ENCODE peak calls at places on chromosome 13, in nine cellular contexts. S is body of pancreas, W is omental fat pad, F is upper lobe of right lung, J is activated B cell treated with CpG ODN at 0.5 μM for 24 hours, V is WTC11, O is mesothelial cell of epicardium, T is glutamatergic neuron, A is Peyer's patch. C is an unnamed sample.

GRCh38 chr13:26017196-26017921 is 34.5 kb downstream of the SHISA2 start:
- DNase-seq in J (no peak), W (no peak), A (no peak), F (peak; percentile 83), V (no peak), O (no peak), T (no peak), S (peak; percentile 20), C (no peak)

GRCh38 chr13:108269601-108270328 is at the start of gene TNFSF13B:
- DNase-seq in F (peak; percentile 80), V (peak; percentile 62), O (no peak), S (peak; percentile 57), T (peak; percentile 59), W (no peak), J (peak; percentile 26), A (peak; percentile 69), C (peak; percentile 13)

GRCh38 chr13:90568165-90568564 is 779.3 kb upstream of the MIR17HG start:
- DNase-seq in A (no peak), T (no peak), O (no peak), W (no peak), V (no peak), J (no peak), S (no peak), F (no peak), C (no peak)

GRCh38 chr13:43564941-43565340 is 221.8 kb downstream of the ENOX1 start:
- DNase-seq in S (no peak), W (no peak), J (no peak), O (no peak), V (no peak), A (no peak), F (no peak), T (no peak), C (no peak)

GRCh38 chr13:46405457-46405856 is 18.4 kb upstream of the RUBCNL start:
- DNase-seq in V (no peak), T (no peak), J (no peak), A (no peak), F (no peak), S (no peak), W (no peak), O (no peak), C (no peak)

GRCh38 chr13:28318418-28318995 is 176.4 kb downstream of the FLT1 start:
- DNase-seq in V (no peak), T (no peak), O (no peak), S (no peak), A (no peak), W (no peak), J (no peak), F (no peak), C (no peak)

GRCh38 chr13:20231839-20232555 is at the start of gene GJB6:
- DNase-seq in O (peak; percentile 48), J (no peak), V (peak; percentile 68), S (no peak), F (no peak), T (peak; percentile 53), A (no peak), W (no peak), C (peak; percentile 25)

GRCh38 chr13:19681517-19681916 is 48.1 kb downstream of the MPHOSPH8 start:
- DNase-seq in O (no peak), T (no peak), S (no peak), V (peak; percentile 32), F (no peak), J (no peak), W (no peak), A (no peak), C (no peak)

GRCh38 chr13:18951412-18951811 is 230.2 kb downstream of the TUBA3C start:
- DNase-seq in W (no peak), S (no peak), J (no peak), F (peak; percentile 55), A (no peak), O (no peak), V (no peak), T (no peak), C (no peak)

GRCh38 chr13:91946498-91947070 is 548.2 kb downstream of the GPC5 start:
- DNase-seq in V (no peak), F (no peak), W (no peak), A (no peak), S (no peak), O (no peak), T (no peak), J (no peak), C (no peak)
- TF ChIP-seq CTCF in V (peak; percentile 37), F (peak; percentile 41), W (no peak), A (no peak), S (peak; percentile 31), O (peak; percentile 49), T (peak; percentile 25), J (no peak), C (peak; percentile 74)

DNA sequence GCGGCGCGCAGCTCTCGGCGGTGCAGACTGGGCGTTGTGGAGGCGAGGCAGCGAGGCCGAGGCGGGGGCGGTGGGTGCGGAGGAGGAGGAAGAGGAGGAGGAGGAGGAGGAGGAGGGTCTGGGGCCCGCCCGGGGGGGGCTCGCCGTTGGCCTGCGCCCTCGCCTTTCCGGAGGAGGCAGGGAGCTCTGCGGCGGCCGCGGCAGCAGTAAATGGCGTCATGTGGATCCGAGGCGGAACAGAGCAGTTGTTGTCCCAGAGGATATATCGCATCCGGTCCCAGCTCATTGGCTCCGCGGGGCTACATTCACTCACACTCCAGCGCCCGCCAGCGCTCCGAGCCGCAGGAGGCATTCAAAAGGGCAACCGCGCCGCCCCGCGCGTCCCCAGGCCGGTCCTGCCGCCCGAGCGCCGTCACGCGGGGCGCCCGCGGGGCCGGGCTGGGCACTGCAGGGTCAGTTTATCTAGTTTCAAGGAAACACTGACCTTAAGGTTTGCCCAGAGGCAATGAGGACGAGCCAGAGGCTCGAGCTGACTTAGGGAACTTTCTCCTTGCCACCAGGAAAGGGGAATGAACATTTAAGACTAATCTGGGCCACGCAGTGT is at the start of gene SPRY2:
- DNase-seq in W (peak; percentile 81), J (peak; percentile 54), A (peak; percentile 95), T (peak; percentile 90), V (peak; percentile 87), F (peak; percentile 95), O (peak; percentile 86), S (peak; percentile 95), C (peak; percentile 88)
- TF ChIP-seq CTCF in W (no peak), J (no peak), A (peak; percentile 64), T (no peak), V (no peak), F (peak; percentile 26), O (no peak), S (peak; percentile 12), C (peak; percentile 39)

DNA sequence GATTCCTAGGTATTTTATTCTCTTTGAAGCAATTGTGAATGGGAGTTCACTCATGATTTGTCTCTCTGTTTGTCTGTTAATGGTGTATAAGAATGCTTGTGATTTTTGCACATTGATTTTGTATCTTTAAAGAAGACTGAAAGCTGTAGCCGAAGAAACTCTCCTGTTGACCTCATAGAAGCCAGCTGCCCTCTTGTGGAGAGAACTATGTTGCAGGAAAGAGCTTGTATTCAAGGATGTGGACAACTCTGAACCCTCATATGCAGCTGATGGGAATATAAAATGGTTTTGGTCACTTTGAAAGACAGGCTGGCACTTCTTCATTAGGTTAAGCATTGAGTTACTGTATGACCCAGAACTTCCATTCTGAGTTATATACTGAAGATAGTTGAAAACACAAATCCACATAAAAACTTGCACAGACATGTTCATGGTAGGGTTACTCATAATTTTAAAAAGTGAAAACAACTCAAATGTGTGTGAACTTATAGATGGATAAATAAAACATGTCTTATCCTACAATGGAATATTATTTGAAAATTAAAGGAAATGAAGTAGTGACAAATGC is 65.8 kb upstream of the SLITRK6 start:
- DNase-seq in O (no peak), T (no peak), W (no peak), S (no peak), V (peak; percentile 19), J (no peak), F (no peak), A (no peak), C (no peak)
- TF ChIP-seq CTCF in O (peak; percentile 16), T (peak; percentile 56), W (no peak), S (no peak), V (peak; percentile 32), J (no peak), F (no peak), A (no peak), C (peak; percentile 60)

DNA sequence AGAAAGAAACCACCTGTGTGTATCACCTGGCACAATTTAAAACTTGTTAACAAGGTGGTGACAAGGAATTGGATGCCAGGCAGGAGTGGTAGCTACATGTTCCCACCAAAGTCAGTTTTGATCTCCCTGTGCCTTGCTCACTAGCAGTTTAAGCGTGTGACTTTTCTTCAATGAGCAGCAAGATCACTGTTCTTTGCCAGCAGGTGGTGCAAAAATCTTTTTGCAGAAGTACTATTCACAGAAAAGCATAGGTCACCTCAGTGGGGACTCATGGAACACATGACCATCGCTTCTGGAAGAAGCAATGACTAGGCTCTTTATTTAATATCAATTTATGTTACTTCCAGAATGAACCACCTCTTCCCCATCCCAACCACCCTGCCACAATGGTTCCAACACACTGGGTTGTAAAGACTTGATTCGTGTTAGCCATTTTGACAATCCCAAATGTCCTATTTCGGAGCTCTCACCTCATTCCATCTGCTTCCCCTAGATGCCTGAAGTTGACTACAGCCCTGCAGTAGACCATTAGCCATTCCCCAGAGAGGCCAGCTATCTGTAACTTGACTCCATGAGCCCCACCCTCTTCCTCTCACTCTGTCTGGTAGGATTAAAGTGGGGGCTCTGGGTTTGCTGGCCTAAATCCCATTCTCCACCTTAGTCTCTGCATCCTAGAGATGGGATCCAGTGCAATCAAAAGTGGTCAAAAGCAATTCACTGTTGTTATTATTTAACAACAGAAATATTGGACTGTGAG is 59.1 kb upstream of the TNFRSF19 start:
- DNase-seq in V (peak; percentile 17), J (no peak), A (no peak), O (no peak), S (no peak), F (no peak), W (no peak), T (peak; percentile 46), C (no peak)
- TF ChIP-seq CTCF in V (no peak), J (no peak), A (no peak), O (no peak), S (peak; percentile 26), F (no peak), W (no peak), T (peak; percentile 19), C (peak; percentile 38)

DNA sequence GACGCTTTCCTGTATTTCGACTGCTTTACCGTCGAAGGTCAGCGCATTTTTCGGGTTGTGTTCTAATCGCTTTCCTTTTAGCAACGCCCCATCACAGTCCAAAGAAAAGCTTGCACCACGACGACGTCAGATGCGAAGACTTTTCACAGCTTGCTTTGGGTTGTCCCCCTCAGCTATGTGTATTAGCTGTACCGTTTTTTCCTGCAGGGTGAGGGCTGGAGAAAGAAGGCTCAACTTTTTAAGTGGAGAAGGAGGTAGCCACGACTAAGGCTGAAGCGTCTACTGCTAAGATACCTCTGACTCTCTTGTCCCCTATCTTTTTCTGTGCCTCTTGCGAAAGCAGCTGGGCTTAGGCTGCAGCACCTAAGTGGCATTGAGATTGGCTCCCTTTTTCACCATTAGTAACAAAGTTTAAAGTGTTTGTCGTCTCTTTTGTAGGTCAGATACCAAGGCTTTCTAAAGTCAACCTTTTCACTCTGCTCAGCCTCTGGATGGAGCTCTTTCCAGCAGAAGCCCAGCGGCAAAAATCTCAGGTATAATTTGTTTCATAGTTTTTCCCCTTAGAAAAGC is 793 bp downstream of the CDADC1 start:
- DNase-seq in W (no peak), S (no peak), F (no peak), T (no peak), J (no peak), A (no peak), O (peak; percentile 38), V (no peak), C (no peak)
- TF ChIP-seq CTCF in W (no peak), S (no peak), F (no peak), T (no peak), J (no peak), A (no peak), O (no peak), V (no peak), C (peak; percentile 8)